ENCODE peak calls at places on chromosomes 3 and 15, in eight cellular contexts. One of them, this sample, is unnamed.

GRCh38 chr3:113304102-113304501 is 92.7 kb downstream of the BOC start:
- DNase-seq in thoracic aorta: no peak
- DNase-seq in upper lobe of right lung: no peak
- DNase-seq in testis: no peak
- DNase-seq in ovary: no peak
- DNase-seq in cardiac muscle cell: no peak
- DNase-seq in foreskin fibroblast: no peak
- DNase-seq in cardiac fibroblast: no peak
- DNase-seq in this sample: no peak

GRCh38 chr3:40801276-40801675 is 276.5 kb downstream of the ZNF621 start:
- DNase-seq in thoracic aorta: no peak
- DNase-seq in upper lobe of right lung: no peak
- DNase-seq in testis: no peak
- DNase-seq in ovary: no peak
- DNase-seq in cardiac muscle cell: peak
- DNase-seq in foreskin fibroblast: no peak
- DNase-seq in cardiac fibroblast: peak
- DNase-seq in this sample: peak

GRCh38 chr3:195319060-195319459 is 48.1 kb upstream of the XXYLT1 start:
- DNase-seq in thoracic aorta: no peak
- DNase-seq in upper lobe of right lung: no peak
- DNase-seq in testis: no peak
- DNase-seq in ovary: no peak
- DNase-seq in cardiac muscle cell: no peak
- DNase-seq in foreskin fibroblast: no peak
- DNase-seq in cardiac fibroblast: no peak
- DNase-seq in this sample: no peak

GRCh38 chr3:31275038-31275562 is 257.6 kb upstream of the STT3B start:
- DNase-seq in thoracic aorta: no peak
- DNase-seq in upper lobe of right lung: no peak
- DNase-seq in testis: no peak
- DNase-seq in ovary: peak
- DNase-seq in cardiac muscle cell: peak
- DNase-seq in foreskin fibroblast: peak
- DNase-seq in cardiac fibroblast: peak
- DNase-seq in this sample: peak

GRCh38 chr15:66701422-66702034 is 508 bp upstream of the SMAD6 start:
- DNase-seq in thoracic aorta: no peak
- DNase-seq in upper lobe of right lung: peak
- DNase-seq in testis: peak
- DNase-seq in ovary: peak
- DNase-seq in cardiac muscle cell: no peak
- DNase-seq in foreskin fibroblast: peak
- DNase-seq in cardiac fibroblast: no peak
- DNase-seq in this sample: peak

GRCh38 chr15:78676424-78677110 is 35.6 kb upstream of the CHRNB4 start:
- DNase-seq in thoracic aorta: no peak
- DNase-seq in upper lobe of right lung: no peak
- DNase-seq in testis: no peak
- DNase-seq in ovary: no peak
- DNase-seq in cardiac muscle cell: no peak
- DNase-seq in foreskin fibroblast: no peak
- DNase-seq in cardiac fibroblast: no peak
- DNase-seq in this sample: no peak

GRCh38 chr3:118636841-118637240 is 397.8 kb downstream of the IGSF11 start:
- DNase-seq in thoracic aorta: no peak
- DNase-seq in upper lobe of right lung: no peak
- DNase-seq in testis: peak
- DNase-seq in ovary: no peak
- DNase-seq in cardiac muscle cell: no peak
- DNase-seq in foreskin fibroblast: no peak
- DNase-seq in cardiac fibroblast: no peak
- DNase-seq in this sample: no peak

GRCh38 chr15:76866008-76866407 is 39.1 kb downstream of the SCAPER start:
- DNase-seq in thoracic aorta: no peak
- DNase-seq in upper lobe of right lung: no peak
- DNase-seq in testis: no peak
- DNase-seq in ovary: no peak
- DNase-seq in cardiac muscle cell: peak
- DNase-seq in foreskin fibroblast: no peak
- DNase-seq in cardiac fibroblast: peak
- DNase-seq in this sample: no peak

GRCh38 chr3:134594236-134594825 is 56.5 kb downstream of the KY start:
- DNase-seq in thoracic aorta: no peak
- DNase-seq in upper lobe of right lung: no peak
- DNase-seq in testis: no peak
- DNase-seq in ovary: no peak
- DNase-seq in cardiac muscle cell: no peak
- DNase-seq in foreskin fibroblast: no peak
- DNase-seq in cardiac fibroblast: no peak
- DNase-seq in this sample: no peak

GRCh38 chr3:51869304-51869703 is 6.1 kb downstream of the IQCF5 start:
- DNase-seq in thoracic aorta: no peak
- DNase-seq in upper lobe of right lung: no peak
- DNase-seq in testis: no peak
- DNase-seq in ovary: no peak
- DNase-seq in cardiac muscle cell: no peak
- DNase-seq in foreskin fibroblast: no peak
- DNase-seq in cardiac fibroblast: no peak
- DNase-seq in this sample: no peak

GRCh38 chr3:133591271-133591742 is 17.8 kb downstream of the CDV3 start:
- DNase-seq in thoracic aorta: no peak
- DNase-seq in upper lobe of right lung: no peak
- DNase-seq in testis: no peak
- DNase-seq in ovary: no peak
- DNase-seq in cardiac muscle cell: peak
- DNase-seq in foreskin fibroblast: no peak
- DNase-seq in cardiac fibroblast: peak
- DNase-seq in this sample: peak

GRCh38 chr15:44535509-44536297 is 1.2 kb upstream of the EIF3J start:
- DNase-seq in thoracic aorta: no peak
- DNase-seq in upper lobe of right lung: no peak
- DNase-seq in testis: peak
- DNase-seq in ovary: no peak
- DNase-seq in cardiac muscle cell: no peak
- DNase-seq in foreskin fibroblast: peak
- DNase-seq in cardiac fibroblast: no peak
- DNase-seq in this sample: no peak

GRCh38 chr15:65130941-65131340 is 2.7 kb downstream of the PDCD7 start:
- DNase-seq in thoracic aorta: no peak
- DNase-seq in upper lobe of right lung: no peak
- DNase-seq in testis: no peak
- DNase-seq in ovary: no peak
- DNase-seq in cardiac muscle cell: no peak
- DNase-seq in foreskin fibroblast: no peak
- DNase-seq in cardiac fibroblast: no peak
- DNase-seq in this sample: no peak

GRCh38 chr3:111285691-111286090 is 214.1 kb downstream of the NECTIN3 start:
- DNase-seq in thoracic aorta: no peak
- DNase-seq in upper lobe of right lung: no peak
- DNase-seq in testis: no peak
- DNase-seq in ovary: no peak
- DNase-seq in cardiac muscle cell: no peak
- DNase-seq in foreskin fibroblast: no peak
- DNase-seq in cardiac fibroblast: no peak
- DNase-seq in this sample: no peak

GRCh38 chr3:74106882-74107281 is 482.1 kb upstream of the PDZRN3 start:
- DNase-seq in thoracic aorta: no peak
- DNase-seq in upper lobe of right lung: no peak
- DNase-seq in testis: no peak
- DNase-seq in ovary: no peak
- DNase-seq in cardiac muscle cell: no peak
- DNase-seq in foreskin fibroblast: no peak
- DNase-seq in cardiac fibroblast: no peak
- DNase-seq in this sample: no peak

GRCh38 chr3:185263423-185263822 is 9.6 kb upstream of the EHHADH start:
- DNase-seq in thoracic aorta: no peak
- DNase-seq in upper lobe of right lung: no peak
- DNase-seq in testis: no peak
- DNase-seq in ovary: no peak
- DNase-seq in cardiac muscle cell: no peak
- DNase-seq in foreskin fibroblast: no peak
- DNase-seq in cardiac fibroblast: no peak
- DNase-seq in this sample: no peak

GRCh38 chr3:71512000-71512399 is 71.5 kb downstream of the FOXP1 start:
- DNase-seq in thoracic aorta: no peak
- DNase-seq in upper lobe of right lung: no peak
- DNase-seq in testis: no peak
- DNase-seq in ovary: no peak
- DNase-seq in cardiac muscle cell: no peak
- DNase-seq in foreskin fibroblast: no peak
- DNase-seq in cardiac fibroblast: no peak
- DNase-seq in this sample: no peak

GRCh38 chr3:57918123-57918837 is 89.9 kb upstream of the FLNB start:
- DNase-seq in thoracic aorta: no peak
- DNase-seq in upper lobe of right lung: no peak
- DNase-seq in testis: no peak
- DNase-seq in ovary: no peak
- DNase-seq in cardiac muscle cell: peak
- DNase-seq in foreskin fibroblast: peak
- DNase-seq in cardiac fibroblast: peak
- DNase-seq in this sample: peak

GRCh38 chr3:158802399-158803023 is 657 bp downstream of the MFSD1 start:
- DNase-seq in thoracic aorta: no peak
- DNase-seq in upper lobe of right lung: no peak
- DNase-seq in testis: peak
- DNase-seq in ovary: no peak
- DNase-seq in cardiac muscle cell: no peak
- DNase-seq in foreskin fibroblast: no peak
- DNase-seq in cardiac fibroblast: no peak
- DNase-seq in this sample: no peak

GRCh38 chr3:174153875-174154274 is 705.3 kb upstream of the NAALADL2 start:
- DNase-seq in thoracic aorta: no peak
- DNase-seq in upper lobe of right lung: no peak
- DNase-seq in testis: no peak
- DNase-seq in ovary: no peak
- DNase-seq in cardiac muscle cell: no peak
- DNase-seq in foreskin fibroblast: no peak
- DNase-seq in cardiac fibroblast: no peak
- DNase-seq in this sample: peak

GRCh38 chr3:174159629-174160028 is 699.5 kb upstream of the NAALADL2 start:
- DNase-seq in thoracic aorta: no peak
- DNase-seq in upper lobe of right lung: no peak
- DNase-seq in testis: no peak
- DNase-seq in ovary: no peak
- DNase-seq in cardiac muscle cell: no peak
- DNase-seq in foreskin fibroblast: no peak
- DNase-seq in cardiac fibroblast: no peak
- DNase-seq in this sample: no peak

GRCh38 chr3:174162550-174162949 is 696.6 kb upstream of the NAALADL2 start:
- DNase-seq in thoracic aorta: no peak
- DNase-seq in upper lobe of right lung: no peak
- DNase-seq in testis: no peak
- DNase-seq in ovary: no peak
- DNase-seq in cardiac muscle cell: no peak
- DNase-seq in foreskin fibroblast: peak
- DNase-seq in cardiac fibroblast: no peak
- DNase-seq in this sample: no peak

GRCh38 chr3:174156200-174156599 is 702.9 kb upstream of the NAALADL2 start:
- DNase-seq in thoracic aorta: no peak
- DNase-seq in upper lobe of right lung: no peak
- DNase-seq in testis: no peak
- DNase-seq in ovary: no peak
- DNase-seq in cardiac muscle cell: peak
- DNase-seq in foreskin fibroblast: no peak
- DNase-seq in cardiac fibroblast: peak
- DNase-seq in this sample: peak

GRCh38 chr3:174158674-174159073 is 700.5 kb upstream of the NAALADL2 start:
- DNase-seq in thoracic aorta: no peak
- DNase-seq in upper lobe of right lung: no peak
- DNase-seq in testis: no peak
- DNase-seq in ovary: no peak
- DNase-seq in cardiac muscle cell: no peak
- DNase-seq in foreskin fibroblast: no peak
- DNase-seq in cardiac fibroblast: no peak
- DNase-seq in this sample: no peak
- TF ChIP-seq CTCF in thoracic aorta: no peak
- TF ChIP-seq CTCF in upper lobe of right lung: no peak
- TF ChIP-seq CTCF in testis: no peak
- TF ChIP-seq CTCF in ovary: no peak
- TF ChIP-seq CTCF in cardiac muscle cell: no peak
- TF ChIP-seq CTCF in foreskin fibroblast: no peak
- TF ChIP-seq CTCF in cardiac fibroblast: no peak
- TF ChIP-seq CTCF in this sample: no peak

GRCh38 chr3:37245003-37245402 is 70.6 kb upstream of the LRRFIP2 start:
- DNase-seq in thoracic aorta: no peak
- DNase-seq in upper lobe of right lung: no peak
- DNase-seq in testis: no peak
- DNase-seq in ovary: no peak
- DNase-seq in cardiac muscle cell: no peak
- DNase-seq in foreskin fibroblast: no peak
- DNase-seq in cardiac fibroblast: no peak
- DNase-seq in this sample: no peak
- H3K4me3 ChIP-seq in thoracic aorta: peak
- H3K4me3 ChIP-seq in upper lobe of right lung: peak
- H3K4me3 ChIP-seq in testis: no peak
- H3K4me3 ChIP-seq in ovary: no peak
- H3K4me3 ChIP-seq in cardiac muscle cell: peak
- H3K4me3 ChIP-seq in foreskin fibroblast: peak
- H3K4me3 ChIP-seq in cardiac fibroblast: no peak
- H3K4me3 ChIP-seq in this sample: peak

DNA sequence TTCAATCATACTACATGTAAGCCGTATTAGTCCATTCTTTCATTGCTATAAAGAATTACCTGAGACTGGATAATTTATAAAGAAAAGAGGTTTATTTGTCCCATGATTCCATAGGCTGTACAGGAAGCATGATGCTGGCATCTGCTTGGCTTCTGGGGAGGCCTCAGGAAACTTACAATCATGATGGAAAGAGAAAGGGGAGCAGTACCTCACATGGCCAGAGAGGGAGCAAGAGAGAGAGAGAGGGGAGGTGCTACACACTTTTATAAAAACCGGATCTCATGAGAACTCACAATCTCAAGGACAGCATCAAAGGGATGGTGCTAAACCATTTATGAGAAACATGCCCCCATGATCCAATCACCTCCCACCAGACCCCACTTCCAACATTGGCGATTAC is 14.3 kb upstream of the CLASP2 start:
- DNase-seq in thoracic aorta: no peak
- DNase-seq in upper lobe of right lung: no peak
- DNase-seq in testis: no peak
- DNase-seq in ovary: no peak
- DNase-seq in cardiac muscle cell: no peak
- DNase-seq in foreskin fibroblast: no peak
- DNase-seq in cardiac fibroblast: no peak
- DNase-seq in this sample: no peak
- TF ChIP-seq CTCF in thoracic aorta: peak
- TF ChIP-seq CTCF in upper lobe of right lung: peak
- TF ChIP-seq CTCF in testis: no peak
- TF ChIP-seq CTCF in ovary: no peak
- TF ChIP-seq CTCF in cardiac muscle cell: peak
- TF ChIP-seq CTCF in foreskin fibroblast: peak
- TF ChIP-seq CTCF in cardiac fibroblast: peak
- TF ChIP-seq CTCF in this sample: peak

DNA sequence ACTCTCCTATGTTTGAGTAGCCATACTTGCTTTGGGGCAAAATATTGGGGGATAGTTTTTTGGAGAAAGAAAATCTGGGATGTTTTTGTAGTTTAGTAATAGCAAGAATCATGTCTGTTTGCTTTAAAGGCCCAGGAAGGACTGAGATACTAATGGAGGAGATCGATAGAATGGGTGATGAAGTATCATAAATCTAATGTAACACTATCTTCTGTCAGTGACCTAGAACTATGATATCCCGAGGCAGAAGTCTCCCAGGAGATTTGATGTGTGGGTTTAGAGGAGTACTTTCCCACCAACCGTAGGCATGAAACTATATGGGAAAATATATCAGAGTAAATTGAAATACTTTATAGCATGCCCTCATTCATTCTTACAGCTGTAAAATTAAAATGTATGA is 21.0 kb upstream of the NFKBIZ start:
- DNase-seq in thoracic aorta: no peak
- DNase-seq in upper lobe of right lung: no peak
- DNase-seq in testis: no peak
- DNase-seq in ovary: no peak
- DNase-seq in cardiac muscle cell: no peak
- DNase-seq in foreskin fibroblast: no peak
- DNase-seq in cardiac fibroblast: no peak
- DNase-seq in this sample: no peak
- H3K4me3 ChIP-seq in thoracic aorta: peak
- H3K4me3 ChIP-seq in upper lobe of right lung: peak
- H3K4me3 ChIP-seq in testis: peak
- H3K4me3 ChIP-seq in ovary: peak
- H3K4me3 ChIP-seq in cardiac muscle cell: peak
- H3K4me3 ChIP-seq in foreskin fibroblast: peak
- H3K4me3 ChIP-seq in cardiac fibroblast: peak
- H3K4me3 ChIP-seq in this sample: peak

This sample was measured in astrocyte of the spinal cord.